ENCODE peak calls at places on chromosomes 3 and 15, in five cellular contexts. One of them, this sample, is unnamed.

GRCh38 chr15:78907577-78907976 is 34.9 kb downstream of the MORF4L1 start:
- DNase-seq in endothelial cell of umbilical vein: no peak
- DNase-seq in dorsolateral prefrontal cortex: no peak
- DNase-seq in fibroblast of pulmonary artery: no peak
- DNase-seq in endodermal cell: peak; percentile 89
- DNase-seq in this sample: no peak

GRCh38 chr3:3792391-3792790 is 6.8 kb upstream of the LRRN1 start:
- DNase-seq in dorsolateral prefrontal cortex: no peak
- DNase-seq in endodermal cell: no peak
- DNase-seq in endothelial cell of umbilical vein: no peak
- DNase-seq in fibroblast of pulmonary artery: no peak
- DNase-seq in this sample: no peak

GRCh38 chr3:66828303-66828702 is 169.8 kb upstream of the KBTBD8 start:
- DNase-seq in dorsolateral prefrontal cortex: no peak
- DNase-seq in endothelial cell of umbilical vein: no peak
- DNase-seq in fibroblast of pulmonary artery: no peak
- DNase-seq in endodermal cell: no peak
- DNase-seq in this sample: no peak

GRCh38 chr3:87426916-87427315 is 150.5 kb upstream of the POU1F1 start:
- DNase-seq in endodermal cell: no peak
- DNase-seq in fibroblast of pulmonary artery: no peak
- DNase-seq in dorsolateral prefrontal cortex: no peak
- DNase-seq in endothelial cell of umbilical vein: peak; percentile 55
- DNase-seq in this sample: no peak

GRCh38 chr3:196016485-196016884 is 65.4 kb downstream of the TFRC start:
- DNase-seq in dorsolateral prefrontal cortex: no peak
- DNase-seq in endothelial cell of umbilical vein: no peak
- DNase-seq in endodermal cell: no peak
- DNase-seq in fibroblast of pulmonary artery: peak; percentile 58
- DNase-seq in this sample: no peak

GRCh38 chr3:52801839-52802238 is 7.2 kb downstream of the ITIH3 start:
- DNase-seq in endodermal cell: no peak
- DNase-seq in fibroblast of pulmonary artery: no peak
- DNase-seq in endothelial cell of umbilical vein: no peak
- DNase-seq in dorsolateral prefrontal cortex: no peak
- DNase-seq in this sample: no peak

GRCh38 chr3:27141668-27142067 is 227.5 kb downstream of the NEK10 start:
- DNase-seq in fibroblast of pulmonary artery: no peak
- DNase-seq in endothelial cell of umbilical vein: no peak
- DNase-seq in dorsolateral prefrontal cortex: no peak
- DNase-seq in endodermal cell: peak; percentile 49
- DNase-seq in this sample: no peak

GRCh38 chr15:95556866-95557225 is 773.7 kb upstream of the NR2F2 start:
- DNase-seq in endodermal cell: no peak
- DNase-seq in endothelial cell of umbilical vein: peak; percentile 93
- DNase-seq in fibroblast of pulmonary artery: peak; percentile 52
- DNase-seq in dorsolateral prefrontal cortex: no peak
- DNase-seq in this sample: no peak

GRCh38 chr3:127065561-127066270 is 82.8 kb downstream of the PLXNA1 start:
- DNase-seq in endodermal cell: no peak
- DNase-seq in endothelial cell of umbilical vein: no peak
- DNase-seq in dorsolateral prefrontal cortex: no peak
- DNase-seq in fibroblast of pulmonary artery: no peak
- DNase-seq in this sample: no peak

DNA sequence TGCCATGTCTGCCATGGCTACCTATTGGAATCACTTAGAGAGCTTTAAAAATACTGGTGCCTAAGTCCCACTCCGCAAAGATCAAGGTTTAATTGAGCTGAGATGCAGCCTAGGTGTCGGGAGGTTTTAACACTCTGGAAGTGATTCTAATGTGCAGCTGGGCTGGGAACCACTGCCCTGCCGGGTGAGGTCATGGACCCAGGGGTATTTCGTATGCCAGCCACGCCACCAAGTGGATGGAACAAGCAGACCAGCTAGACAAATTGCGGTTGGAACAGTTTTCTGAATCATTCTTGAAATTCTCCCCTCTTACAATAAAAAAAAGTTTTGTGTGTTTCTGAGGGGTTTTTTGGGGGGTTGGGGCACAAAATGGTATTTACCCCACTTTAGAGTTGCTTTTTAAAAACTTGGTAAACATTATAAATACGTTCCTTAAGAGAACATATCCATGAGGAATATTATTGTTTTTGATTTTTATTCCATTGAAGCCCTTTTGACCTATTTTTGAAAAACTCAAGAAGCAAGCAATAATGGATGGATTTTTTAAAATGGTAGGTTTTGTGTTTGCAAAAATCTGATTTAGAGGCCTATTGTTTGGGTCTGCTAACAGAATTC is 66.2 kb upstream of the CSTA start:
- DNase-seq in endodermal cell: peak; percentile 86
- DNase-seq in endothelial cell of umbilical vein: peak; percentile 54
- DNase-seq in fibroblast of pulmonary artery: peak; percentile 65
- DNase-seq in dorsolateral prefrontal cortex: peak; percentile 64
- DNase-seq in this sample: no peak
- TF ChIP-seq CTCF in endodermal cell: peak; percentile 86
- TF ChIP-seq CTCF in endothelial cell of umbilical vein: peak; percentile 63
- TF ChIP-seq CTCF in fibroblast of pulmonary artery: peak; percentile 70
- TF ChIP-seq CTCF in dorsolateral prefrontal cortex: peak; percentile 55
- TF ChIP-seq CTCF in this sample: no peak

GRCh38 chr15:84934942-84935729 is 46.5 kb upstream of the PDE8A start:
- DNase-seq in dorsolateral prefrontal cortex: no peak
- DNase-seq in endothelial cell of umbilical vein: no peak
- DNase-seq in fibroblast of pulmonary artery: no peak
- DNase-seq in endodermal cell: peak; percentile 77
- DNase-seq in this sample: no peak
- TF ChIP-seq CTCF in dorsolateral prefrontal cortex: no peak
- TF ChIP-seq CTCF in endothelial cell of umbilical vein: peak; percentile 26
- TF ChIP-seq CTCF in fibroblast of pulmonary artery: peak; percentile 17
- TF ChIP-seq CTCF in endodermal cell: peak; percentile 66
- TF ChIP-seq CTCF in this sample: no peak

DNA sequence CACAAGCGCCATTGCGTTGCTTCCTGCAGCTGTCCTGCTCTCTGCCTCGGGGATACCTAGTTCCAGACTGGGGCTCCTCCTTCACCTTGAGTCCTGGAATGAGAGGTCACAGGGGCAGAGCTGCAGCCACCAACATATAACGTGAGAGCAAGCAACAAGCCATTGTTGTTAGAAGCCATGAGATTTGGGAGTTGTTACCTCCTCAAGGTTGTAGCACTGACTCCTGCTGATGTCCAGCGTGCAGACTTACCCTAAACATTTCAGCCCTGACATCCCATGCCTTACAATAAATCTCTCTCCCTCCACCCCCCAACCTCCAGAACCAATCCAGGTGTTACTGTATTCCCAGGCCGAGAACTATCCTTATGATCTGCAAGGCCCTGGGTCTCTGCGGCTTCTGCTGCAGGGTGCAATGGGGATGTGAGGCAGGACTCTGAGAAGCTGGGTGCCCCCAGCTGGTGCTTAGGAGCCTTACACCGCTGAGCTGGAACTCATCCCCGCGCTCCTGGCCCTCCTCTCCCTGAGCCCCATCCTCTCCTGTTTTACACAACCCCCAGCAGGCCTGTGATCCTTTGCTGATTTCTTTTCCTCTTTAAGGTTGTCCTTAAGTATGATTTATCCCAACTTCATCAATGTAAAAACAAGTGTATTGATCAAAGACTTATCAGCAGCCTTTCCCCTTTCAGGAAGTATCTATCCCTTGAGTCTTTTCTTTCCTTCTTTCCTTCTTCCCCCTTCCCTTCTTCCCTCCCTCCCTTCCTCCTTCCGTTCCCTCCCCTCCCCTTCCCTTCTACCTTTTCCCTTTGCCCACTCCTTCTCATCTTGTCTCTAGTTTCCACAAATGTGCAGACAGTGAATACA is 84.2 kb upstream of the ABHD2 start:
- DNase-seq in endothelial cell of umbilical vein: peak; percentile 8
- DNase-seq in fibroblast of pulmonary artery: peak; percentile 74
- DNase-seq in endodermal cell: peak; percentile 87
- DNase-seq in dorsolateral prefrontal cortex: peak; percentile 35
- DNase-seq in this sample: no peak
- TF ChIP-seq CTCF in endothelial cell of umbilical vein: peak; percentile 38
- TF ChIP-seq CTCF in fibroblast of pulmonary artery: peak; percentile 67
- TF ChIP-seq CTCF in endodermal cell: peak; percentile 81
- TF ChIP-seq CTCF in dorsolateral prefrontal cortex: peak; percentile 38
- TF ChIP-seq CTCF in this sample: no peak

GRCh38 chr15:45393851-45394250 is 15.5 kb upstream of the GATM start:
- DNase-seq in endothelial cell of umbilical vein: no peak
- DNase-seq in dorsolateral prefrontal cortex: no peak
- DNase-seq in fibroblast of pulmonary artery: no peak
- DNase-seq in endodermal cell: peak; percentile 69
- DNase-seq in this sample: no peak
- TF ChIP-seq CTCF in endothelial cell of umbilical vein: no peak
- TF ChIP-seq CTCF in dorsolateral prefrontal cortex: peak; percentile 16
- TF ChIP-seq CTCF in fibroblast of pulmonary artery: peak; percentile 17
- TF ChIP-seq CTCF in endodermal cell: peak; percentile 70
- TF ChIP-seq CTCF in this sample: no peak

GRCh38 chr15:57345584-57345983 is 30.7 kb upstream of the CGNL1 start:
- DNase-seq in endothelial cell of umbilical vein: peak; percentile 36
- DNase-seq in dorsolateral prefrontal cortex: no peak
- DNase-seq in fibroblast of pulmonary artery: no peak
- DNase-seq in endodermal cell: peak; percentile 88
- DNase-seq in this sample: no peak
- TF ChIP-seq CTCF in endothelial cell of umbilical vein: peak; percentile 49
- TF ChIP-seq CTCF in dorsolateral prefrontal cortex: no peak
- TF ChIP-seq CTCF in fibroblast of pulmonary artery: peak; percentile 45
- TF ChIP-seq CTCF in endodermal cell: peak; percentile 76
- TF ChIP-seq CTCF in this sample: no peak

GRCh38 chr15:66588537-66588936 is 22.7 kb upstream of the LCTL start:
- DNase-seq in endodermal cell: peak; percentile 87
- DNase-seq in fibroblast of pulmonary artery: no peak
- DNase-seq in endothelial cell of umbilical vein: no peak
- DNase-seq in dorsolateral prefrontal cortex: no peak
- DNase-seq in this sample: no peak
- TF ChIP-seq CTCF in endodermal cell: peak; percentile 79
- TF ChIP-seq CTCF in fibroblast of pulmonary artery: peak; percentile 9
- TF ChIP-seq CTCF in endothelial cell of umbilical vein: peak; percentile 9
- TF ChIP-seq CTCF in dorsolateral prefrontal cortex: no peak
- TF ChIP-seq CTCF in this sample: no peak

DNA sequence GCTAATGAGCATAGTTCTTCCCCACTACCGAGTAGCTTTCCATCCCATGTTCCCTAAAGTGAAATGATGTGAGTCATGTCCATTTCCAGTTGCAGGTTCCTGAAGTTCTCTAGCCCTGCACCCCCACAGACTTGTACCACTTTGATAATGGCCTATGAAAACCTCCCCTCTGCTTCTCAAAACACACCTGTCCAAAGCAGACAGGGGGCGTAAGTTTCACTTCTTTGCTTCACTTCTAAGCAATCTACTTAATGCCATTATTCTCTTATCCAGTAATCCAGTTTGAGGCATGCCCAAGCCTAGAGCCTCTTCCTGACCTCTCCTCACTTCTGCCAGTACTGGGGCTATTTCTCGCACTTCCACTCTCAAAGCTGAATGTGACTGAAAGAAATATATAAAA is 305.1 kb downstream of the IGSF11 start:
- DNase-seq in endodermal cell: peak; percentile 52
- DNase-seq in endothelial cell of umbilical vein: no peak
- DNase-seq in dorsolateral prefrontal cortex: no peak
- DNase-seq in fibroblast of pulmonary artery: no peak
- DNase-seq in this sample: no peak
- TF ChIP-seq CTCF in endodermal cell: peak; percentile 68
- TF ChIP-seq CTCF in endothelial cell of umbilical vein: no peak
- TF ChIP-seq CTCF in dorsolateral prefrontal cortex: no peak
- TF ChIP-seq CTCF in fibroblast of pulmonary artery: no peak
- TF ChIP-seq CTCF in this sample: no peak

DNA sequence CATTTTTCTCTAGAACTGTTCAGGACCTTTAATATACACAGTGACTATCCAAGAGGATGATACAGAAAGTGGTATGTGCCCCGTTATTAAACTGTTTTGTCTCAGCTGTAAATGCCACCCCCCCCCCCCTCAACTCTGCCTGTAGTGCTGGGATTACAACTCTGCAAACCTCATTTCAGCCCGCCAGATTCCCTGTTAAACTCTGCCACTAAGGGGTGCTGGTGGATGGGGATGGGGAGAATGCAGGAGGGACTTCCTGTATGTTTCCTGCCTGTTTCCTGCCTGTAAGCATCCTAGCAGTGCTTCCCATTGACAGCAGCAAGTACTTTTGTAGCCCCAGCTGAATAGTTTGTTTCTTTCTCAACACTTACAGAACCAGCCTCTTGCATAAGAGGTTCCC is 301.7 kb upstream of the RORA start:
- DNase-seq in dorsolateral prefrontal cortex: no peak
- DNase-seq in endothelial cell of umbilical vein: peak; percentile 3
- DNase-seq in fibroblast of pulmonary artery: no peak
- DNase-seq in endodermal cell: peak; percentile 71
- DNase-seq in this sample: no peak
- TF ChIP-seq CTCF in dorsolateral prefrontal cortex: no peak
- TF ChIP-seq CTCF in endothelial cell of umbilical vein: no peak
- TF ChIP-seq CTCF in fibroblast of pulmonary artery: no peak
- TF ChIP-seq CTCF in endodermal cell: peak; percentile 40
- TF ChIP-seq CTCF in this sample: no peak